ENCODE peak calls at places on chromosomes 16 and 17, in four cellular contexts. One of them, this sample, is unnamed.

GRCh38 chr17:62101090-62101489 is 36.0 kb upstream of the MED13 start:
- DNase-seq in GM12878: no peak
- DNase-seq in K562: no peak
- DNase-seq in HepG2: no peak
- DNase-seq in this sample: no peak

GRCh38 chr16:31439519-31439918 is 3.1 kb downstream of the ZNF843 start:
- DNase-seq in K562: no peak
- DNase-seq in HepG2: no peak
- DNase-seq in GM12878: no peak
- DNase-seq in this sample: no peak

GRCh38 chr16:54191163-54191562 is 95.4 kb downstream of the IRX3 start:
- DNase-seq in HepG2: no peak
- DNase-seq in K562: no peak
- DNase-seq in GM12878: no peak
- DNase-seq in this sample: no peak

GRCh38 chr16:81703177-81704155 is 75.6 kb upstream of the PLCG2 start:
- DNase-seq in GM12878: no peak
- DNase-seq in HepG2: no peak
- DNase-seq in K562: no peak
- DNase-seq in this sample: no peak

GRCh38 chr17:79760197-79760906 is 17.6 kb upstream of the CBX2 start:
- DNase-seq in K562: no peak
- DNase-seq in HepG2: peak
- DNase-seq in GM12878: no peak
- DNase-seq in this sample: no peak

GRCh38 chr17:9368631-9369030 is 207.0 kb downstream of the STX8 start:
- DNase-seq in K562: no peak
- DNase-seq in HepG2: no peak
- DNase-seq in GM12878: no peak
- DNase-seq in this sample: no peak

GRCh38 chr17:56786989-56787482 is 46.7 kb downstream of the C17orf67 start:
- DNase-seq in GM12878: peak
- DNase-seq in HepG2: peak
- DNase-seq in K562: no peak
- DNase-seq in this sample: no peak

GRCh38 chr17:4678448-4679026 is 25.4 kb downstream of the PELP1 start:
- DNase-seq in GM12878: no peak
- DNase-seq in K562: peak
- DNase-seq in HepG2: peak
- DNase-seq in this sample: no peak

GRCh38 chr17:29581583-29582253 is 7.7 kb downstream of the GIT1 start:
- DNase-seq in HepG2: no peak
- DNase-seq in GM12878: no peak
- DNase-seq in K562: no peak
- DNase-seq in this sample: no peak

GRCh38 chr17:19744922-19745757 is 3.0 kb downstream of the ALDH3A1 start:
- DNase-seq in GM12878: no peak
- DNase-seq in K562: peak
- DNase-seq in HepG2: no peak
- DNase-seq in this sample: peak

GRCh38 chr17:19237389-19238166 is 412 bp downstream of the EPN2 start:
- DNase-seq in HepG2: no peak
- DNase-seq in GM12878: no peak
- DNase-seq in K562: peak
- DNase-seq in this sample: peak

GRCh38 chr16:85902366-85903155 is 3.6 kb downstream of the IRF8 start:
- DNase-seq in K562: no peak
- DNase-seq in GM12878: peak
- DNase-seq in HepG2: no peak
- DNase-seq in this sample: no peak

GRCh38 chr16:31093132-31093703 is 1.4 kb downstream of the VKORC1 start:
- DNase-seq in GM12878: no peak
- DNase-seq in HepG2: peak
- DNase-seq in K562: peak
- DNase-seq in this sample: peak

GRCh38 chr17:9414471-9414870 is 161.1 kb downstream of the STX8 start:
- DNase-seq in K562: no peak
- DNase-seq in HepG2: no peak
- DNase-seq in GM12878: peak
- DNase-seq in this sample: no peak

GRCh38 chr17:79647456-79647915 is 36.6 kb upstream of the RBFOX3 start:
- DNase-seq in HepG2: no peak
- DNase-seq in K562: no peak
- DNase-seq in GM12878: no peak
- DNase-seq in this sample: no peak

GRCh38 chr16:88978608-88979346 is 1.8 kb upstream of the CBFA2T3 start:
- DNase-seq in HepG2: no peak
- DNase-seq in K562: peak
- DNase-seq in GM12878: peak
- DNase-seq in this sample: no peak

GRCh38 chr17:76414334-76415295 is 30.2 kb downstream of the SPHK1 start:
- DNase-seq in HepG2: no peak
- DNase-seq in K562: peak
- DNase-seq in GM12878: no peak
- DNase-seq in this sample: no peak

GRCh38 chr16:50565428-50565827 is 17.2 kb downstream of the NKD1 start:
- DNase-seq in GM12878: no peak
- DNase-seq in HepG2: no peak
- DNase-seq in K562: no peak
- DNase-seq in this sample: no peak

GRCh38 chr16:75928295-75928694 is 202.0 kb upstream of the CPHXL start:
- DNase-seq in HepG2: no peak
- DNase-seq in K562: no peak
- DNase-seq in GM12878: no peak
- DNase-seq in this sample: no peak

GRCh38 chr16:86702824-86703588 is 124.7 kb downstream of the FOXL1 start:
- DNase-seq in GM12878: peak
- DNase-seq in K562: no peak
- DNase-seq in HepG2: no peak
- DNase-seq in this sample: no peak

GRCh38 chr17:56752263-56752662 is 81.5 kb downstream of the C17orf67 start:
- DNase-seq in GM12878: no peak
- DNase-seq in HepG2: no peak
- DNase-seq in K562: no peak
- DNase-seq in this sample: no peak

GRCh38 chr16:19356024-19356952 is 61.4 kb upstream of the TMC5 start:
- DNase-seq in HepG2: no peak
- DNase-seq in GM12878: no peak
- DNase-seq in K562: no peak
- DNase-seq in this sample: no peak

GRCh38 chr16:17563340-17563739 is 92.6 kb upstream of the XYLT1 start:
- DNase-seq in HepG2: no peak
- DNase-seq in GM12878: no peak
- DNase-seq in K562: no peak
- DNase-seq in this sample: no peak

GRCh38 chr17:12830692-12831363 is 41.5 kb downstream of the ARHGAP44 start:
- DNase-seq in GM12878: no peak
- DNase-seq in K562: no peak
- DNase-seq in HepG2: no peak
- DNase-seq in this sample: no peak

GRCh38 chr16:2715519-2715918 is 4.5 kb downstream of the PRSS27 start:
- DNase-seq in K562: peak
- DNase-seq in HepG2: no peak
- DNase-seq in GM12878: no peak
- DNase-seq in this sample: peak

GRCh38 chr16:49608095-49608494 is 234.5 kb downstream of the C16orf78 start:
- DNase-seq in HepG2: no peak
- DNase-seq in GM12878: no peak
- DNase-seq in K562: no peak
- DNase-seq in this sample: no peak

GRCh38 chr16:4500283-4500682 is 24.1 kb downstream of the HMOX2 start:
- DNase-seq in HepG2: peak
- DNase-seq in GM12878: no peak
- DNase-seq in K562: no peak
- DNase-seq in this sample: no peak

GRCh38 chr17:49315974-49316570 is 46.0 kb downstream of the ZNF652 start:
- DNase-seq in GM12878: no peak
- DNase-seq in K562: no peak
- DNase-seq in HepG2: no peak
- DNase-seq in this sample: no peak

GRCh38 chr17:35315283-35315682 is 58.1 kb downstream of the SLFN11 start:
- DNase-seq in K562: no peak
- DNase-seq in HepG2: no peak
- DNase-seq in GM12878: no peak
- DNase-seq in this sample: no peak

GRCh38 chr17:59369026-59369724 is 37.7 kb downstream of the YPEL2 start:
- DNase-seq in GM12878: no peak
- DNase-seq in HepG2: no peak
- DNase-seq in K562: no peak
- DNase-seq in this sample: no peak

GRCh38 chr16:23691483-23692189 is 12.9 kb downstream of the PLK1 start:
- DNase-seq in HepG2: no peak
- DNase-seq in GM12878: no peak
- DNase-seq in K562: no peak
- DNase-seq in this sample: no peak

GRCh38 chr16:11319529-11320146 is 25.6 kb upstream of the RMI2 start:
- DNase-seq in GM12878: no peak
- DNase-seq in HepG2: peak
- DNase-seq in K562: no peak
- DNase-seq in this sample: no peak

GRCh38 chr17:8289103-8289397 is 580 bp downstream of the RANGRF start:
- DNase-seq in HepG2: no peak
- DNase-seq in GM12878: no peak
- DNase-seq in K562: peak
- DNase-seq in this sample: peak

DNA sequence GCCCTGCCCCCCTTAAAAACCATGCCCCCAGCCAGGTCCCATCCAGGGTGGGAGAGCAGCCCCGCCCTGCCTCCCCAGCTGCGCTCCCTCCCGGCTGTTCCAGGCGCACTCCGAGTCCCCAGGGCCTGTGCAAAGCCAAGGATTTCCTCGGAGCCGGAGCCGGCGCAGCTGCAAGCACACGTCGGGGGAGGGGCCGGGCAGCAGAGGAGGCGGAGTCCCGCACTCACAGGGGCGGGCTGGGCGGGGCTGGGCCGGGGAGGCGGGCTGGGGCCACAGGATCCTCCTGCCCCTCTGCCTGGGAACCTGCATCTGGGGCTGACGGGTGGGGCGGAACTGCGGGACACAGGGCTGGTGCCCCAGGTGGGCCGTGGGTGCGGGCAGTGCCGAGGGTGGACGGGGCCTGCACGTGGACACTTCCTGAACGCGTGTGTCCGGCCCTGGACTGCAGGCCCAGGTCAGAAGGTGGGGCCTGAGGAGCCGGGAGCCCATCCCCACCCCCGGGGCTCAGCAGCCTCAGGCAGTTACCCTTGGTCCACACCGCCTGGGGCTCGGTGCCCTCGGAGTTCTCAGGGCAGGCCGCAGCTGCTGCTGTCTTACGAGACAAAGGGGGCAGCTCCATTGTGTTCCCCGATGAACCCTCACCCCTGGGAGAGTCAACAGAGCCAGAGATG is 24.0 kb upstream of the SSTR5 start:
- DNase-seq in HepG2: peak
- DNase-seq in K562: peak
- DNase-seq in GM12878: no peak
- DNase-seq in this sample: peak
- TF ChIP-seq ETV6 in HepG2: no peak
- TF ChIP-seq ETV6 in K562: no peak
- TF ChIP-seq ETV6 in GM12878: no peak
- TF ChIP-seq ETV6 in this sample: no peak

DNA sequence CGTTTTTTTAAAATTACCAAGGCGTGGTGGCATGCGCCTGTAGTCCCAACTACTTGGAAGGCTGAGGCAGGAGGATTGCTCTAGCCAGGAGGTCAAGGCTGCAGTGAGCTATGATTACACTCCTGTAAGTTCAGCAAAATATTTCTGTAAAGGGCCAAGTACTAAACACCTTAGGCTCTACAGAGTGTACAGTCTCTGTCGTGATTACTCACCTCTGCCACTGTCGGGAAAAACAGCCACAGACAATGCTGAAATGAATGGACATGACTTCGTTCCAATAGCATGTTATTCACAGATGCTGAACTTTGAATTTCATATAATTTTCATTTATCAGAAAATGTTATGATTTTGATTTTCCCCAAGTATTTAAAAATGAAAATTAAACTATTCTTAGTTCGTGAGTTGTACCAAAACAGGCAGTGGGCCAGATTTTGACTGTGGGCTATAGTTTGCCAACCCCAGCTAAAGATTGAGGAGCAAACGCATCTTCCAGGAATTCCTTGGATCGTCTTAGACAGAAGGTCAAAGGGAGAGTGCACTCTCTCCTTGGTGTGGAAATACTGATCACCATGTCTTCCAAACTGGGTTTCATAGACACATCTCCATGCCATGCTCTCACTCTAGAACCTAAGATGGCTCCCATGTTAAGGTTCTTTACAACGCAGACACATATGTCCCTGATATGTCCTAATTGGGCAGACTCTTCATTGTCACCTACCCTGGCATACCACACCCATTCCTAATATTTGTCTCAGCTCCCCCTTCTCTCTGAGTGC is 89.5 kb downstream of the MARF1 start:
- DNase-seq in K562: no peak
- DNase-seq in GM12878: no peak
- DNase-seq in HepG2: no peak
- DNase-seq in this sample: no peak
- TF ChIP-seq ETV6 in K562: no peak
- TF ChIP-seq ETV6 in GM12878: no peak
- TF ChIP-seq ETV6 in HepG2: no peak
- TF ChIP-seq ETV6 in this sample: no peak

DNA sequence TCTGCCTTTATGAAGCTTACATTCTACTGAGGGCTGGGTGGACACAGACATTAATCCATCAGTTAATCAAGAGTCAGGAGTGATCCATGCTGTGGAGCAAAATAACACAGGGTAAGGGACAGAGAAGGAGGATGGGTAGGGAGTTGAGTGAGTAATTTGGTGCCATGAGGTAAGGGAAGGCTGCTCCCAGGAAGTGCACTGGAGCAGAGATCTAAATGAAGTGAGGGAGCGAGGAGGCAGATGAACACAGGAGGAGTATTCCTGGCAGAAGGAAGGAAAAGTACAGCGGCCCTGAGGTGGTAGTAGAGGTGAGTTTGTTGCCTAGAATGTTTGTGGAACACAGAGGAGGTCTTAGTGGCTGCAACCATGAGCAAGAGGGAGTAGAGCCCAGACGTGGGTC is 34.8 kb downstream of the ASIC2 start:
- DNase-seq in K562: no peak
- DNase-seq in HepG2: no peak
- DNase-seq in GM12878: no peak
- DNase-seq in this sample: no peak
- TF ChIP-seq ETV6 in K562: no peak
- TF ChIP-seq ETV6 in HepG2: no peak
- TF ChIP-seq ETV6 in GM12878: no peak
- TF ChIP-seq ETV6 in this sample: no peak

DNA sequence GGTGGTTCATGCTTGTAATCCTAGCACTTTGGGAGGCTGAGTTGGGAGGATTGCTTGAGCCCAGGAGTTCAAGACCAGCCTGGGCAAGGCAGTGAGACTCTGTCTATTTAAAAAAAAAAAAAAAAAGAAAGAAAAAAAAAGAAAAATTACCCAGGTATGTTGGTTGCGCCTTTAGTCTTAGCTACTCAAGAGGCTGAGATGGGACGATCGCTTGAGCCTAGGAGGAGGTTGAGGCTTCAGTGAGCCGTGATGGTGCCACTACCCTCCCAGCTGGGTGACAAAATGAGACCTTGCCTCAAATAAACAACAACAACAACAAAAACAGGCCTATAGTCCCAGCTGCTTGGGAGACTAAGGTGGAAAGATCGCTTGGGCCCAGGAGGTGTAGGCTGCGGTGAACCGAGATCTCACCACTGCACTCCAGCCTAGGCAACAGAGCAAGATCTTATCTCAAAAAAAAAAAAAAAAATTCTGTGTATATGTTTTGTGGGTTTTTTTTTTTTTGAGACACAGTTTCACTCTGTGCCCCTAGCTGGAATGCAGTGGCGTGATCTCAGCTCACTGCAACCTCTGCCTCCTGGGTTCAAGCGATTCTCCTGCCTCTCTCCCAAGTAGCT is 12.5 kb upstream of the ANKRD40CL start:
- DNase-seq in GM12878: no peak
- DNase-seq in K562: no peak
- DNase-seq in HepG2: no peak
- DNase-seq in this sample: no peak
- TF ChIP-seq ETV6 in GM12878: no peak
- TF ChIP-seq ETV6 in K562: no peak
- TF ChIP-seq ETV6 in HepG2: no peak
- TF ChIP-seq ETV6 in this sample: no peak

This sample was measured in WTC11.